ENCODE peak calls at places on chromosomes 6 and 20, in ten cellular contexts. R, Y, U, A, B, D, M, N, P and I are unnamed samples.

GRCh38 chr20:62659488-62659887 is 17.2 kb downstream of the SLCO4A1 start:
- DNase-seq in P (no peak), D (no peak), Y (no peak), B (no peak), U (no peak), A (no peak), M (no peak), R (no peak), N (no peak), I (no peak)

GRCh38 chr6:157494132-157494705 is 113.2 kb downstream of the ZDHHC14 start:
- DNase-seq in N (no peak), U (no peak), P (no peak), D (no peak), M (no peak), R (no peak), Y (no peak), A (no peak), B (no peak), I (no peak)

GRCh38 chr6:130713144-130713543 is 114.1 kb upstream of the SMLR1 start:
- DNase-seq in N (no peak), P (peak; percentile 68), M (no peak), Y (no peak), B (no peak), D (no peak), R (no peak), U (no peak), A (no peak), I (peak; percentile 15)

GRCh38 chr6:120903836-120904235 is 430.4 kb downstream of the TBC1D32 start:
- DNase-seq in A (no peak), U (no peak), P (no peak), D (no peak), B (no peak), M (no peak), Y (no peak), N (no peak), R (no peak), I (no peak)

GRCh38 chr20:62581806-62582205 is 60.5 kb upstream of the SLCO4A1 start:
- DNase-seq in D (no peak), N (no peak), U (no peak), P (no peak), M (no peak), R (no peak), A (no peak), Y (no peak), B (no peak), I (no peak)

GRCh38 chr6:84652356-84653026 is 111.9 kb downstream of the TBX18 start:
- DNase-seq in M (no peak), P (no peak), N (peak; percentile 79), U (no peak), D (no peak), A (peak; percentile 91), Y (no peak), R (no peak), B (no peak), I (no peak)

GRCh38 chr20:19711126-19711525 is 46.9 kb upstream of the RIN2 start:
- DNase-seq in A (no peak), M (no peak), N (no peak), Y (no peak), U (no peak), D (no peak), B (no peak), P (no peak), R (no peak), I (no peak)

GRCh38 chr6:141682391-141682790 is 450.3 kb upstream of the GJE1 start:
- DNase-seq in D (no peak), U (no peak), R (no peak), Y (no peak), M (no peak), P (no peak), N (no peak), B (no peak), A (no peak), I (no peak)

GRCh38 chr6:72636786-72637185 is 14.9 kb downstream of the KCNQ5 start:
- DNase-seq in R (no peak), N (no peak), B (no peak), A (no peak), D (no peak), U (no peak), Y (no peak), M (no peak), P (no peak), I (no peak)

GRCh38 chr20:32354592-32355416 is 3.3 kb upstream of the ASXL1 start:
- DNase-seq in R (no peak), U (peak; percentile 67), B (no peak), M (peak; percentile 78), N (no peak), D (no peak), A (peak; percentile 66), P (no peak), Y (no peak), I (no peak)

GRCh38 chr6:110491644-110492317 is 15.4 kb upstream of the SLC22A16 start:
- DNase-seq in D (no peak), M (no peak), B (no peak), U (no peak), A (peak; percentile 59), N (no peak), R (no peak), P (no peak), Y (no peak), I (no peak)

GRCh38 chr6:128204621-128205020 is 303.8 kb upstream of the THEMIS start:
- DNase-seq in Y (no peak), N (no peak), P (no peak), D (no peak), R (no peak), M (no peak), B (no peak), A (peak; percentile 7), U (no peak), I (no peak)

GRCh38 chr6:52788478-52788877 is 15.1 kb downstream of the GSTA1 start:
- DNase-seq in P (no peak), A (no peak), Y (no peak), R (no peak), U (no peak), B (no peak), M (no peak), N (no peak), D (no peak), I (no peak)

GRCh38 chr20:58048096-58048702 is 180.3 kb downstream of the ANKRD60 start:
- DNase-seq in Y (no peak), D (no peak), M (peak; percentile 68), A (peak; percentile 62), P (peak; percentile 69), B (no peak), N (no peak), U (no peak), R (no peak), I (peak; percentile 51)

GRCh38 chr20:47784599-47785320 is 521 bp downstream of the SULF2 start:
- DNase-seq in R (peak; percentile 37), P (peak; percentile 66), A (peak; percentile 35), N (no peak), M (peak; percentile 59), U (no peak), B (no peak), Y (peak; percentile 48), D (no peak), I (peak; percentile 53)
- TF ChIP-seq CTCF in R (no peak), P (no peak), A (no peak), N (peak; percentile 23), M (peak; percentile 42), U (no peak), B (peak; percentile 3), Y (peak; percentile 28), D (no peak), I (peak; percentile 29)

GRCh38 chr6:106740287-106740686 is 110.9 kb downstream of the QRSL1 start:
- DNase-seq in D (no peak), Y (no peak), R (no peak), M (no peak), N (no peak), P (no peak), U (no peak), B (no peak), A (no peak), I (no peak)
- TF ChIP-seq CTCF in D (no peak), Y (no peak), R (no peak), M (no peak), N (no peak), P (no peak), U (no peak), B (no peak), A (no peak), I (no peak)

GRCh38 chr20:36886859-36887778 is 11.2 kb downstream of the TLDC2 start:
- DNase-seq in R (peak; percentile 77), N (peak; percentile 36), B (peak; percentile 59), D (peak; percentile 73), Y (peak; percentile 79), U (peak; percentile 77), M (peak; percentile 86), P (peak; percentile 93), A (peak; percentile 78), I (peak; percentile 88)

GRCh38 chr20:36887779-36888133 is 11.8 kb downstream of the TLDC2 start:
- DNase-seq in D (no peak), A (no peak), U (no peak), B (no peak), Y (no peak), R (no peak), P (no peak), N (no peak), M (no peak), I (no peak)

GRCh38 chr20:36883972-36884535 is 8.1 kb downstream of the TLDC2 start:
- DNase-seq in R (no peak), P (no peak), A (no peak), B (no peak), D (no peak), Y (no peak), U (no peak), N (no peak), M (no peak), I (no peak)

GRCh38 chr20:36881888-36882287 is 6.0 kb downstream of the TLDC2 start:
- DNase-seq in Y (no peak), M (no peak), P (no peak), B (no peak), U (no peak), N (no peak), D (no peak), A (no peak), R (no peak), I (no peak)

GRCh38 chr20:36885355-36885754 is 9.4 kb downstream of the TLDC2 start:
- DNase-seq in R (no peak), P (no peak), N (no peak), Y (no peak), A (no peak), B (no peak), M (no peak), U (no peak), D (no peak), I (no peak)
- TF ChIP-seq CTCF in R (no peak), P (peak; percentile 35), N (no peak), Y (peak; percentile 33), A (no peak), B (peak; percentile 26), M (peak; percentile 19), U (no peak), D (no peak), I (no peak)

DNA sequence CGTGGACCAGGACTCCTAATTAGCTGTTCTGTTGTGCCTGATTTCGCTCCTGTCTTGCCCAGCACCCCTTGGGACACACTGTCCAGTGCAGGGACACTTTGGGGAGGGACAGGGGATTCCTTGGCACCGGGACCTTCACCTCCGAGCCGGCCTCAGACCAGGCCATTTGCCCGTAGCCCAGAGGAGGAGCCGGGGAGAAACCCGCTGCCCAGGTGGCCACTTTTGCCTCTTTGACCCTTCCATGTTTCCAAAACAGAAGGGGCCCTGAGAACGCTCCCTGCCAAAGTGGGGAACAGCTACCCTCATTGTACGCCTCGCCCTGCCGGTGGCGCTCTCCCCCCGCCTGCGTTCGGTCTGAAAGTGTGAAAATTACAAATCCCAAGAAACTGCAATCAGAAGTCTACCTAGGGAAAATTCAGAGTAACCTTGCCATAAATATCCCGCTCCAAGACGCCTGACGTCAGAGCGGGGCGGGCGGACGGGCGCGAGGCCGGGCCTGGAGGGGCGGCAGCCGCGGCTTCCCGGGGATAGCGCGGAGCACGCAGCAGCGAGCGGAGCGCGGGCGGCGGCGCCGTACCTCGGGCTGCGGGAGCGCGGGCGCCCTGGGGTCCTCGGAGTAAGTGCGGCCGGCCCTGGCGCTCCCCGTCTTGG is at the start of gene DAAM2:
- DNase-seq in D (no peak), B (no peak), R (peak; percentile 48), M (no peak), U (no peak), P (peak; percentile 80), N (no peak), A (peak; percentile 42), Y (peak; percentile 73), I (peak; percentile 60)
- TF ChIP-seq CTCF in D (no peak), B (no peak), R (peak; percentile 18), M (no peak), U (no peak), P (no peak), N (peak; percentile 18), A (peak; percentile 46), Y (peak; percentile 25), I (no peak)